ENCODE peak calls at places on chromosomes 13 and 19, in four cellular contexts. A is T-helper 2 cell; R is SHP77; M is stimulated activated CD4-positive, alpha-beta T cell treated with anti-CD3 and anti-CD28 coated beads, Interleukin-15, amount 100 ng/mL, for 24 hours. F is an unnamed sample.

GRCh38 chr13:75432045-75432444 is 49.9 kb downstream of the TBC1D4 start:
- DNase-seq in A (no peak), R (no peak), M (no peak), F (no peak)

GRCh38 chr19:3136684-3137055 is 837 bp downstream of the GNA15 start:
- DNase-seq in A (no peak), R (no peak), M (no peak), F (no peak)

GRCh38 chr13:107799001-107799400 is 416.3 kb downstream of the LIG4 start:
- DNase-seq in A (no peak), R (no peak), M (no peak), F (no peak)

GRCh38 chr13:92362717-92363116 is 863.9 kb upstream of the GPC6 start:
- DNase-seq in A (no peak), R (no peak), M (no peak), F (no peak)

GRCh38 chr19:52749780-52750179 is 14.9 kb upstream of the ZNF611 start:
- DNase-seq in A (no peak), R (no peak), M (no peak), F (no peak)

GRCh38 chr19:34230833-34231232 is 23.5 kb upstream of the GARRE1 start:
- DNase-seq in A (no peak), R (no peak), M (no peak), F (no peak)

GRCh38 chr19:57406516-57407123 is 4.3 kb upstream of the ZNF17 start:
- DNase-seq in A (peak), R (no peak), M (peak), F (peak)

GRCh38 chr13:113425931-113426590 is 27.2 kb downstream of the ADPRHL1 start:
- DNase-seq in A (no peak), R (no peak), M (no peak), F (no peak)

GRCh38 chr19:58007285-58007684 is 4.7 kb upstream of the ZNF606 start:
- DNase-seq in A (no peak), R (no peak), M (no peak), F (no peak)

GRCh38 chr13:56349866-56350265 is 790.9 kb upstream of the PRR20A start:
- DNase-seq in A (no peak), R (no peak), M (no peak), F (no peak)

GRCh38 chr13:46520188-46520587 is 32.8 kb upstream of the LRCH1 start:
- DNase-seq in A (no peak), R (no peak), M (no peak), F (no peak)

GRCh38 chr19:52896431-52897148 is 845 bp downstream of the ZNF320 start:
- DNase-seq in A (no peak), R (no peak), M (no peak), F (no peak)

GRCh38 chr19:6278740-6279619 is 795 bp downstream of the MLLT1 start:
- DNase-seq in A (no peak), R (no peak), M (peak), F (no peak)

GRCh38 chr13:94548382-94549240 is 47.3 kb downstream of the TGDS start:
- DNase-seq in A (peak), R (peak), M (peak), F (no peak)

F was measured in CD14-positive monocyte.